ENCODE peak calls at places on chromosomes 5 and 9, in five cellular contexts. W is lung, M is BJ, Y is adrenal gland, A is brain microvascular endothelial cell. R is an unnamed sample.
A peak's percentile ranks its signal among the peaks of the same experiment; 100 is the strongest.

GRCh38 chr5:56269216-56269927 is 36.2 kb upstream of the ANKRD55 start:
- DNase-seq in A (peak; percentile 56), M (no peak), W (no peak), Y (peak; percentile 32), R (no peak)

GRCh38 chr9:101388507-101388993 is 3.7 kb upstream of the BAAT start:
- DNase-seq in Y (no peak), M (no peak), A (no peak), W (no peak), R (no peak)

GRCh38 chr5:33736510-33736909 is 155.3 kb downstream of the ADAMTS12 start:
- DNase-seq in A (peak; percentile 88), W (no peak), M (peak; percentile 80), Y (no peak), R (no peak)

GRCh38 chr9:131030239-131030977 is 21.4 kb downstream of the LAMC3 start:
- DNase-seq in Y (no peak), A (no peak), M (no peak), W (no peak), R (no peak)

GRCh38 chr5:6763191-6763590 is 50.0 kb downstream of the TENT4A start:
- DNase-seq in M (no peak), W (no peak), A (no peak), Y (no peak), R (no peak)

GRCh38 chr5:150502106-150502505 is 5.8 kb upstream of the NDST1 start:
- DNase-seq in M (no peak), A (no peak), W (no peak), Y (no peak), R (no peak)

GRCh38 chr9:122912964-122913673 is at the start of gene ZBTB6:
- DNase-seq in W (peak; percentile 78), A (peak; percentile 79), Y (peak; percentile 74), M (peak; percentile 49), R (peak; percentile 76)

GRCh38 chr9:133023117-133023890 is 7.5 kb upstream of the GTF3C5 start:
- DNase-seq in Y (no peak), W (no peak), A (no peak), M (no peak), R (peak; percentile 70)

GRCh38 chr5:675876-676698 is 17.1 kb downstream of the TPPP start:
- DNase-seq in A (no peak), M (no peak), W (no peak), Y (no peak), R (no peak)

GRCh38 chr9:136596219-136596616 is 50.4 kb upstream of the NOTCH1 start:
- DNase-seq in A (no peak), W (no peak), Y (no peak), M (no peak), R (no peak)

GRCh38 chr9:92659601-92660000 is 10.3 kb downstream of the IPPK start:
- DNase-seq in A (no peak), W (no peak), Y (no peak), M (no peak), R (no peak)

GRCh38 chr9:80664327-80665210 is 1024.8 kb downstream of the TLE1 start:
- DNase-seq in M (no peak), Y (no peak), W (no peak), A (no peak), R (peak; percentile 33)

GRCh38 chr5:14256026-14256690 is 113.0 kb downstream of the TRIO start:
- DNase-seq in M (no peak), Y (no peak), W (no peak), A (no peak), R (no peak)

GRCh38 chr9:84815554-84815953 is 146.0 kb downstream of the NTRK2 start:
- DNase-seq in Y (no peak), A (no peak), W (no peak), M (no peak), R (no peak)
- TF ChIP-seq CTCF in Y (no peak), A (no peak), W (no peak), M (no peak), R (no peak)

DNA sequence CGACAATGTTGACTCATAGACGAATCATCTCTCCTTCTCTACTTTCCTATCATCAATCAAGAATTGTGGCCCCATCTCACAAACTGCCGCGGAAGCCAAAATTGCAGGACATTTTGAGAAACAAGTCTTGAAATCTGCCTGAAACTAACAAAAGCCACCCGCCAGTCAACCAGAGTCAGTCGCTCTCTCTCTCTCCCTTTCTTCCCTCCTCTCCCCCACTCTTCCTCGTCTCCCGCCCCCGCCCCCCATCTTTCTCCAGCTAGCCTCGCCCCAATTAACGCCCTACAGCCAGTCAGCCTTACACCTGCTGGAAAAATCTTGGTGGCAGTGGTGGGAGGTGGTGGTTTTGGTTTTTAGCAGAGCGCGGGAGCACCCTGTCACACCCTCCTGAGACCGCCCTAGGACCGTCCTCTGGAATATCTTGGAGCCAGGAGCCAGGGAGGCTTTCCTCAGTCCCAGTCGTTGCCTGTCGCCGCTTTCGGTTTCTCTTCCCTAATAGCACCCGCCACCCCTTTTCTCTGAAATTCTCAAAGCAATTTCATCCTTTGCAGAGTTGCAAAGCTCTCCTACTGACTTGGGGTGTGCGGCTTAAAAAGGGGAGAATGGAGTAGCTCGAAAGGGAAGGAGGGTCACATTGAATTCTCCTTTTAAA is 301.1 kb downstream of the PARP8 start:
- DNase-seq in M (no peak), A (no peak), Y (no peak), W (no peak), R (no peak)
- H3K27me3 ChIP-seq in M (peaks cover 54% of the 10 kb centered on the region), A (peaks cover 69% of the 10 kb centered on the region), Y (peaks cover 71% of the 10 kb centered on the region), W (no peaks in the 10 kb centered on the region), R (peaks cover 13% of the 10 kb centered on the region)

GRCh38 chr5:135203019-135203418 is 169.0 kb upstream of the PITX1 start:
- DNase-seq in Y (no peak), M (no peak), W (no peak), A (no peak), R (no peak)

GRCh38 chr5:135205616-135206349 is 171.8 kb upstream of the PITX1 start:
- DNase-seq in Y (no peak), W (no peak), A (no peak), M (no peak), R (no peak)

GRCh38 chr5:135206862-135207261 is 172.8 kb upstream of the PITX1 start:
- DNase-seq in W (peak; percentile 18), Y (no peak), A (no peak), M (no peak), R (no peak)

GRCh38 chr5:135203593-135204036 is 169.6 kb upstream of the PITX1 start:
- DNase-seq in Y (no peak), M (no peak), A (no peak), W (no peak), R (no peak)

DNA sequence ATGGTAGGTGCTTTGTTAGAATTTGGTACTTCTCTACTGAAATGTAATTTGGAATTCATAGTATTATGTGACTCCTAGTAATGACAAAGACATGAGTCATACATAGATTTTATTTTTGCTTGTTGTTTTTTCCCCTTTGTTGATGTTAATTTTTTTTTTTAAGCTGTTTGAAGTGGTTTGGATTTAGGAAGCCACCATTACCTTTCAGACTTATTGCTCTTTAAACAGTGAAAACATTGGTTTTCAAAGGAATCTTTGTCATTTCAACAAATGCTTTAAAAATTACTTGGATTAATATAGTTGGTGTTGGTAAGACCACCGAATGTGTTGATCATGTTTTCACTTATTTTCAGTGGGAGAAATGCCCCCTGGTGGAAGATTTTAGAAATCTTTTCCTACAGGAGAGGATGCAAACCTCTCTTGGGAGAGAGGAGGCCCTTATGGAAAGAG is 170.1 kb upstream of the PITX1 start:
- DNase-seq in M (no peak), W (no peak), A (no peak), Y (no peak), R (no peak)
- TF ChIP-seq CTCF in M (peak; percentile 47), W (no peak), A (peak; percentile 41), Y (peak; percentile 22), R (peak; percentile 60)

GRCh38 chr5:77925503-77925902 is 149.4 kb upstream of the TBCA start:
- DNase-seq in A (no peak), W (no peak), Y (no peak), M (no peak), R (no peak)
- H3K27me3 ChIP-seq in A (no peaks in the 10 kb centered on the region), W (no peaks in the 10 kb centered on the region), Y (no peaks in the 10 kb centered on the region), M (peaks cover 10% of the 10 kb centered on the region), R (no peaks in the 10 kb centered on the region)

DNA sequence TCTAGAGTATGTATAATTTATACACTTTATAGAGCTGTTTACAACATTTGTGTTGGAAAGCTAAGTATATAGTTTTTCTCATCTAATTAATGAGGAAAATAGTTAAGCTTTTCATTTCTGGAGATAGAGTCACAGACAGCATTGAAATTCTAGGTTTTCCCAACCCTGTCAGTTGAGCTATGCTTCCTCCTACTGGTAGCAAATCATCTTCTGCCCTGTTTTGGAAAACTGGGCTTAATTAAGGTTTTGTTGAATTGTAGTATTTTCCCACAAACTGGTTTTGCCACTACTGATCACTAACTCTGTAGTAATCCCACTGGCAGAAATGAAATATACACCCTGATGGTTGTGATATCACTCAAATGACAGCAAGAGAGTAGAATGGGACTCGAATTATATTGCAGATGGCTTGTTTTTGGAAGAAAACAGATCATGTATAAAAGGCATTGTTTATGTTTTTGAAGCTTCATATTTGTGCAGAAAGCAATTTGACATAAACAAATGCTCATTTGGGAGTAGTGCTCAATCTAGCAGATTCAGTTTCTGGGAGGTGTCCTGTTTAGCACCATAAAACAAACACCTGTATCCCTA is 46.6 kb downstream of the CD180 start:
- DNase-seq in A (peak; percentile 6), W (no peak), Y (no peak), M (no peak), R (no peak)
- TF ChIP-seq CTCF in A (peak; percentile 66), W (no peak), Y (no peak), M (peak; percentile 68), R (peak; percentile 43)

R was measured in DND-41.